ENCODE peak calls at places on chromosomes 5 and 9, in five cellular contexts. W is smooth muscle cell of the brain vasculature, D is trophoblast cell, Y is NCI-H1694 treated with DMSO at 0.1 percent for 48 hours, H is NCI-H1092. K is an unnamed sample.

GRCh38 chr5:111337688-111338087 is 113.5 kb downstream of the CAMK4 start:
- DNase-seq in W (no peak), D (no peak), Y (no peak), H (no peak), K (no peak)

GRCh38 chr5:54643679-54644078 is 126.1 kb downstream of the SNX18 start:
- DNase-seq in W (peak; percentile 35), D (no peak), Y (no peak), H (no peak), K (no peak)

GRCh38 chr9:37706290-37706689 is 47.3 kb upstream of the TRMT10B start:
- DNase-seq in W (no peak), D (no peak), Y (no peak), H (no peak), K (no peak)

GRCh38 chr5:8517461-8517860 is 648.5 kb downstream of the MTRR start:
- DNase-seq in W (no peak), D (no peak), Y (no peak), H (no peak), K (no peak)

GRCh38 chr9:15317836-15318235 is 10.8 kb upstream of the TTC39B start:
- DNase-seq in W (no peak), D (no peak), Y (no peak), H (no peak), K (no peak)

GRCh38 chr5:81482595-81482994 is 88.7 kb upstream of the ACOT12 start:
- DNase-seq in W (no peak), D (no peak), Y (no peak), H (no peak), K (no peak)

GRCh38 chr5:91280062-91280941 is 102.8 kb downstream of the ARRDC3 start:
- DNase-seq in W (peak; percentile 93), D (peak; percentile 99), Y (peak; percentile 53), H (peak; percentile 60), K (peak; percentile 93)

GRCh38 chr9:135774239-135774747 is 72.3 kb downstream of the KCNT1 start:
- DNase-seq in W (no peak), D (no peak), Y (no peak), H (no peak), K (no peak)

GRCh38 chr9:127215266-127216209 is 49.0 kb upstream of the GARNL3 start:
- DNase-seq in W (no peak), D (no peak), Y (no peak), H (no peak), K (no peak)

GRCh38 chr9:4866239-4866969 is 73.7 kb downstream of the RCL1 start:
- DNase-seq in W (no peak), D (peak; percentile 78), Y (no peak), H (no peak), K (no peak)

GRCh38 chr9:78009156-78009555 is 22.5 kb downstream of the GNAQ start:
- DNase-seq in W (no peak), D (no peak), Y (no peak), H (no peak), K (no peak)

GRCh38 chr9:90642570-90643539 is at the start of gene DIRAS2:
- DNase-seq in W (no peak), D (peak; percentile 56), Y (peak; percentile 78), H (peak; percentile 93), K (no peak)

GRCh38 chr9:114366334-114367128 is 21.3 kb downstream of the AKNA start:
- DNase-seq in W (peak; percentile 37), D (peak; percentile 36), Y (no peak), H (no peak), K (no peak)